ENCODE peak calls at places on chromosomes 2 and 18, in five cellular contexts. Y is PC-9, M is cardiac muscle cell, B is A549, V is tibial artery. D is an unnamed sample.

GRCh38 chr2:32711219-32711618 is 83.4 kb downstream of the TTC27 start:
- DNase-seq in Y (no peak), M (no peak), B (peak), V (no peak), D (no peak)

GRCh38 chr2:47594656-47595055 is 188.3 kb upstream of the MSH6 start:
- DNase-seq in Y (no peak), M (no peak), B (no peak), V (no peak), D (no peak)

GRCh38 chr2:46810195-46810594 is 105.4 kb downstream of the MCFD2 start:
- DNase-seq in Y (no peak), M (no peak), B (no peak), V (no peak), D (no peak)

GRCh38 chr2:73776869-73777519 is 2.9 kb downstream of the DUSP11 start:
- DNase-seq in Y (peak), M (no peak), B (no peak), V (no peak), D (no peak)

GRCh38 chr2:43210467-43211303 is 15.7 kb downstream of the ZFP36L2 start:
- DNase-seq in Y (no peak), M (no peak), B (no peak), V (peak), D (no peak)

GRCh38 chr2:54122939-54123338 is 7.5 kb downstream of the ACYP2 start:
- DNase-seq in Y (no peak), M (no peak), B (peak), V (no peak), D (no peak)

GRCh38 chr2:72920317-72921087 is 3.2 kb downstream of the EMX1 start:
- DNase-seq in Y (no peak), M (peak), B (no peak), V (no peak), D (no peak)

GRCh38 chr2:95730813-95731212 is 139.0 kb downstream of the TRIM43 start:
- DNase-seq in Y (no peak), M (no peak), B (no peak), V (no peak), D (no peak)

GRCh38 chr18:31573047-31573446 is 18.6 kb upstream of the TTR start:
- DNase-seq in Y (no peak), M (no peak), B (no peak), V (no peak), D (no peak)

GRCh38 chr2:231709636-231709980 is 1.3 kb downstream of the PTMA start:
- DNase-seq in Y (no peak), M (peak), B (peak), V (peak), D (no peak)

GRCh38 chr18:8751692-8752091 is 46.3 kb downstream of the MTCL1 start:
- DNase-seq in Y (no peak), M (no peak), B (no peak), V (no peak), D (no peak)

GRCh38 chr2:43841949-43842865 is 3.4 kb downstream of the ABCG8 start:
- DNase-seq in Y (no peak), M (no peak), B (no peak), V (no peak), D (no peak)

GRCh38 chr2:168660859-168661258 is 141.6 kb upstream of the NOSTRIN start:
- DNase-seq in Y (no peak), M (no peak), B (no peak), V (no peak), D (no peak)

GRCh38 chr18:2780750-2781149 is 66.1 kb upstream of the EMILIN2 start:
- DNase-seq in Y (no peak), M (no peak), B (no peak), V (no peak), D (no peak)

GRCh38 chr2:26269571-26270170 is 24.9 kb downstream of the HADHB start:
- DNase-seq in Y (no peak), M (no peak), B (no peak), V (no peak), D (no peak)
- H3K4me3 ChIP-seq in Y (no peak), M (no peak), B (no peak), V (no peak), D (no peak)

DNA sequence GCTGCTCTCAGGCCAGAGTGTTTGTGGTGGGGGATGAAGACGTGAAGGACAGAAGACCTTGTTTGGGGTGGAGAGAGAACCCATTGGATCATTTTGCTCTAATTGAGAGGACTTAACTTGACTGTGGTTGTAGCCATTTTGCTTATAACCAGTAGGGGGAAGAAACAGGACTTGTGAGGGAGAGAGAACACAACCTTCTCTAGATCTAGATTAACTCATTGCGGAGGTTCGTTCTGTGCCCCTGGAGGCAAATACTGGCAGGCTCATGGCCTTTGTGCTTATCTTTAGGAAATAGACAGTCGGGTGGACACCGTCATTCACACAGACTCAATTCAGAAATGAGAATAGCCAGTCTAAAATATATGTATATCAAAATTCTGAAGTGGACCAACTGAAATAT is 147.0 kb upstream of the LHCGR start:
- DNase-seq in Y (no peak), M (no peak), B (no peak), V (no peak), D (no peak)
- TF ChIP-seq CTCF in Y (no peak), M (no peak), B (no peak), V (no peak), D (no peak)

DNA sequence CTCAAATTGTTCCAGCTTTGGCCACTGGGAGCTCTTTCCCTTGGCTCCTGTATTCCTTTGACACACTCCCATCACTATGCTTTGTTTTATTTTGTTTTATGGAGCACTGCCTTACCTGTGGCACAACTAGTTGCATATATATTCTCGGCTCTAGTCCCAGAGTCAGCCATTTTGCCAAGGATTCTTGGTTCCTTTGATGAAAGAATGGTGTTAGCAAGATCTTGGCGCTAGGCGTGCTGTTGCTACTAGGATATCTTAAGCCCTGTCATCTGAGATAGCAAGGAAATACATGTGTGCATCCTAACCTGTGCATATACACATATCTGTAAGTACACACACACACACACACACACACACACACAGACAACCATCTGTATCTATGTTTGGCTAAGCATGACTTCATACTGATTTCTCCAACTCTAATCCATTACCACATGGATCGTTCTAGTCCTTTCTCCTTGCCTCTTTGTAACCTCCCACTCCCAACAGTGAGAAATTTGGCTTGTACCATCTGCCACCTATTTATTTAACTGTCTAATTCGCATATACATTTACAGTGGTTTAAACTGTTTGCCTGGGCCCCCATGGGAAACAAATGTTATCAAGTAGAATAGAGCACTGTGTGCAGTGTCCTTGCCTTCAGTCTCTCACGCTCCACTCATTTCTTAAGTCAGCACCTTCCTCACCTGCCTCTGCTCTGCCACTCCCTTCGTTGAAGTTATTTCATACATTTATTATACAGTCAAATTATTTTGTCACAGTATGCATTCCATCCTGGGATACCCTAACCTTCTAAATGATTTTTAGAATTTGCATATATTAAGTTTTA is 137.5 kb upstream of the MAP3K20 start:
- DNase-seq in Y (no peak), M (no peak), B (no peak), V (no peak), D (no peak)
- H3K27ac ChIP-seq in Y (no peak), M (no peak), B (no peak), V (no peak), D (no peak)

GRCh38 chr2:137964066-137964858 is at the start of gene HNMT:
- DNase-seq in Y (peak), M (peak), B (peak), V (peak), D (no peak)
- H3K4me3 ChIP-seq in Y (peak), M (peak), B (peak), V (peak), D (peak)

DNA sequence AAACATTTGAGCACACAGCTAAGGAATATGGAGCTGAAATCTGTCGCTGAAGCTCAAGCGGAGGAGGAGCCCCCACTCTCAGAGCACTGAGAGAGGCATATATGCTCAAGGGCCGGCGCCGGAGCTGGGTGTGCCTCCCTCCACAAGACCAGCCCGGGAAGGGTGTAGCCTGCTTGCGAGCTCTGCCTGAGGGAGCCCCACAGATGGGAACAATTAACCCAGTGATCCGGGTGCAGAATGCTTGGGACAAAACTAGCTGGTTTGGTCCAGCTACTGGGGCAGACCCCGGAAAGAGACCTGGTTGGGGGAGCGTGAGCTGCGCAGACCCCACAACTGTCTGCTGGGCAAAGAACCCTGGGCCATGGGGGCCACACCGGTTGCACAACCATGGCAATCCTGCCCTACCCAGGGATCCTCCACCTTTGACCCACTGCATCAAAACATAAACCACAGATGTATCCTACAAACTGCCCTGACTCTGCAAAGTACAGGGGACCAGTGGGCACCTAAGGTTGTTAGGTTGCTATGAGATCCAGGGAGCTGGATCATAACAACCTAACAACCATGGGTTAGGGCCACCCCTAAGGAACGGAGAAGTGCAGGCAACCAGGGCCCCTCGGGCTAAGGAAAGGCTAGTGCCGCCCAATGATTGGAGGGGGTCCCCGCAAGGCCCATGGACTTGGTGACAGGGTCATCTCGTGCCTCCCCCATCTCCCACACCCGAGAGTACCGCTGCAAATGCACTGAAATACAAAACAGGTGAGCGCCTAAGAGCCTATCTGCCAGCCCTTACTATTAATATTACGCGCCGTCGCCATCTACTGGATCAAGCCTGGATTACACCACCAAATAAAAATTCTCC is 53.4 kb upstream of the SCN1A start:
- DNase-seq in Y (no peak), M (peak), B (peak), V (peak), D (no peak)
- TF ChIP-seq CTCF in Y (peak), M (peak), B (peak), V (no peak), D (no peak)

GRCh38 chr2:140596447-140596846 is 1534.4 kb downstream of the LRP1B start:
- DNase-seq in Y (no peak), M (no peak), B (no peak), V (no peak), D (no peak)

GRCh38 chr2:140597205-140597604 is 1533.6 kb downstream of the LRP1B start:
- DNase-seq in Y (no peak), M (no peak), B (no peak), V (no peak), D (no peak)

GRCh38 chr2:140595107-140595506 is 1535.7 kb downstream of the LRP1B start:
- DNase-seq in Y (no peak), M (no peak), B (no peak), V (no peak), D (no peak)

GRCh38 chr2:140600116-140600515 is 1530.7 kb downstream of the LRP1B start:
- DNase-seq in Y (no peak), M (no peak), B (peak), V (no peak), D (no peak)

DNA sequence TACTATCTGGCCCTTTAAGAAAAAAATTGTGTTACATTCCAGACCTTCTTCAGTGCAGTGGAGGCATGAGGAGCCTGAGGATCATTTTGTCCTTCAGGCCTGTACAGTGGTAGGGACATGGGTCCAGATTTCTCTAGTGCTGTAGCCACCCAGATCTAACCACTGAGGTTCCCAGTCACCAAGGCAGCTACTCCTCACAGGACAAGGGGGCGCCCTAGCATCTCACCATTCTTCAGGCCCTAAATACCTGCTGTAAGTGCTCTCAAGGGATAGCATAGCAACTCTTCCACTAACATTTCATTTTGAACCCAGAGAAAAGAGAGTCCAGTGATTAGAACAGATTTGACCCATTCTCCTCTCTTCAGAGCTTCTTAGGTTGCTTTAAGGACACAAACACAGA is 1533.0 kb downstream of the LRP1B start:
- DNase-seq in Y (no peak), M (no peak), B (peak), V (no peak), D (no peak)
- H3K27ac ChIP-seq in Y (no peak), M (no peak), B (no peak), V (no peak), D (no peak)

GRCh38 chr2:187851955-187852624 is 297.9 kb upstream of the TFPI start:
- DNase-seq in Y (no peak), M (no peak), B (no peak), V (no peak), D (no peak)
- H3K4me3 ChIP-seq in Y (no peak), M (no peak), B (no peak), V (peak), D (no peak)

DNA sequence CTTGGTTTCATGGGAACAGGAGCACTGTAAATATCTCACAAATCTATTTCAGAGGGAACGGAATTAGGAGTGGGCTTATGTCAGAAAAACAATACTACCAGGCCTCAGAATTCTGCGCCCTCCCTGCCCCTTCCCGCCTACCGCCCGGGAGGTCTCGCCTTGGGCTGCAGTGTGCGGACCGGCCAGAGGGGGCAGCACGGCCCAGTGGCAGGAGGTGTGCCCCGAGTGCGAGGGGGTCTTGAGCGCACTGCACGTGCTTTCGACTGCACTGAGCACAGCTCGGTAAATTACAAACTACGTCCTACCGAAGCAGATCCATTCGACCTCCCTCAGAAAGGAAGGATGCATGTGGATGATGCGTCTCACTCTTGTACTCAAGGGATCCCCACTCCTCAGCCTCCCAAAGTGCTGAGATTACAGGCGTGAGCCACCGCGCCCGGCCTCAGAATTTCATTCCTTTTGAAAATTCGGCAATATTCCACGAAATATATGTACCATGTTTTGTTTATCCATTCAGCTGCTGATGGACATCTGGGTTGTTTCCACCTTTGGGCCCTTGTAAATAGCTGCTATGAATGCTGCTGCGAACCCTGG is 297.0 kb downstream of the BCL2 start:
- DNase-seq in Y (no peak), M (peak), B (no peak), V (no peak), D (no peak)
- TF ChIP-seq CTCF in Y (peak), M (peak), B (no peak), V (peak), D (no peak)

D was measured in vagina.